ENCODE peak calls at places on chromosomes 13 and 19, in four cellular contexts. D is H7; N is tibial nerve; C is CD4-positive, CD25-positive, alpha-beta regulatory T cell. Q is an unnamed sample. For H3K36me3, the result is how much of the 10 kb centered on the place peaks cover.

GRCh38 chr19:8500158-8500557 is 2.3 kb downstream of the PRAM1 start:
- DNase-seq in D (peak), N (no peak), C (no peak), Q (no peak)

GRCh38 chr19:15684828-15685227 is 11.9 kb downstream of the CYP4F12 start:
- DNase-seq in D (no peak), N (no peak), C (no peak), Q (no peak)

GRCh38 chr13:102978168-102978567 is 88.0 kb downstream of the SLC10A2 start:
- DNase-seq in D (no peak), N (no peak), C (no peak), Q (no peak)

GRCh38 chr19:6392219-6393073 is 518 bp downstream of the GTF2F1 start:
- DNase-seq in D (peak), N (no peak), C (no peak), Q (no peak)

GRCh38 chr19:1551068-1552040 is 16.8 kb downstream of the MEX3D start:
- DNase-seq in D (no peak), N (no peak), C (no peak), Q (no peak)

GRCh38 chr19:7850975-7851622 is 21.1 kb downstream of the EVI5L start:
- DNase-seq in D (peak), N (no peak), C (no peak), Q (no peak)

GRCh38 chr13:108003626-108004025 is 211.7 kb downstream of the LIG4 start:
- DNase-seq in D (no peak), N (no peak), C (no peak), Q (no peak)

GRCh38 chr19:53549354-53549753 is 11.4 kb downstream of the ZNF331 start:
- DNase-seq in D (peak), N (no peak), C (no peak), Q (no peak)

GRCh38 chr13:27917121-27917947 is 2.5 kb upstream of the PDX1 start:
- DNase-seq in D (peak), N (no peak), C (no peak), Q (no peak)

GRCh38 chr13:110400786-110401533 is 93.9 kb downstream of the COL4A2 start:
- DNase-seq in D (no peak), N (no peak), C (no peak), Q (no peak)

GRCh38 chr13:113232208-113233003 is 23.0 kb downstream of the CUL4A start:
- DNase-seq in D (no peak), N (no peak), C (no peak), Q (no peak)

GRCh38 chr13:102128216-102128800 is 273.5 kb downstream of the FGF14 start:
- DNase-seq in D (no peak), N (no peak), C (no peak), Q (no peak)

GRCh38 chr13:92677571-92677970 is 549.0 kb upstream of the GPC6 start:
- DNase-seq in D (no peak), N (no peak), C (no peak), Q (no peak)

GRCh38 chr13:40148103-40148502 is 492.6 kb downstream of the COG6 start:
- DNase-seq in D (no peak), N (no peak), C (no peak), Q (no peak)

GRCh38 chr13:59112375-59112774 is 1051.4 kb downstream of the DIAPH3 start:
- DNase-seq in D (no peak), N (no peak), C (no peak), Q (no peak)

GRCh38 chr13:79662882-79663281 is 181.9 kb downstream of the NDFIP2 start:
- DNase-seq in D (no peak), N (no peak), C (no peak), Q (no peak)

GRCh38 chr13:51803422-51804294 is at the start of gene DHRS12:
- DNase-seq in D (peak), N (peak), C (peak), Q (peak)

GRCh38 chr13:77386880-77387606 is 60.1 kb upstream of the MYCBP2 start:
- DNase-seq in D (no peak), N (peak), C (no peak), Q (no peak)

GRCh38 chr19:11323601-11324078 is 15.8 kb downstream of the RAB3D start:
- DNase-seq in D (no peak), N (no peak), C (no peak), Q (no peak)

GRCh38 chr19:31232220-31232619 is 117.0 kb downstream of the TSHZ3 start:
- DNase-seq in D (peak), N (no peak), C (no peak), Q (no peak)

GRCh38 chr13:25085125-25085742 is 10.7 kb upstream of the PABPC3 start:
- DNase-seq in D (peak), N (no peak), C (no peak), Q (no peak)

GRCh38 chr13:35954207-35954560 is 177.0 kb downstream of the DCLK1 start:
- DNase-seq in D (no peak), N (no peak), C (no peak), Q (no peak)

GRCh38 chr13:94233401-94233800 is 246.1 kb downstream of the DCT start:
- DNase-seq in D (no peak), N (no peak), C (no peak), Q (no peak)

GRCh38 chr19:47492137-47492533 is 8.1 kb upstream of the KPTN start:
- DNase-seq in D (no peak), N (no peak), C (no peak), Q (no peak)
- H3K36me3 ChIP-seq in D (under half), N (under half), C (under half), Q (under half)

GRCh38 chr19:47269596-47269995 is 5.1 kb upstream of the INAFM1 start:
- DNase-seq in D (peak), N (no peak), C (no peak), Q (no peak)

GRCh38 chr19:47267350-47267759 is 7.3 kb upstream of the INAFM1 start:
- DNase-seq in D (peak), N (no peak), C (no peak), Q (no peak)

GRCh38 chr19:47266401-47266885 is 8.2 kb upstream of the INAFM1 start:
- DNase-seq in D (peak), N (no peak), C (no peak), Q (no peak)

GRCh38 chr19:47270408-47270807 is 4.3 kb upstream of the INAFM1 start:
- DNase-seq in D (peak), N (no peak), C (no peak), Q (no peak)

DNA sequence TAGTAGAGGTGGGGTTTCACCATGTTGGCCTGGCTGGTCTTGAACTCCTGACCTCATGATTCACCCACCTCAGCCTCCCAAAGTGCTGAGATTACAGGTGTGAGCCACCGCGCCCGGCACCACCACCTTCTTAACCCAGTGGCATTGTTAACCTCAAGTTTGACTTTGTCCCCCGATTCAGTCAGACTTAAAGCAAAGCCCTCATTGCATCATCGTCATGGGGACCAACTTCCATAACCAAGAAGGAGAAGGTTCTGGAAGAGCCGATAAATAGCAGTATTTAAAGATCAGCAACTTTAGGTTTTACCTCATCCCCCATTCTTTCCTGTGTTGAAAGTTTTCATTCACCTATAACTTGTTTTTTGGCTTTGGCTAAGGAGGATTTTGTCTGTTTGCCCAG is 6.7 kb upstream of the INAFM1 start:
- DNase-seq in D (peak), N (no peak), C (no peak), Q (no peak)
- H3K36me3 ChIP-seq in D (under half), N (under half), C (under half), Q (under half)

GRCh38 chr19:3528539-3529211 is 10.3 kb upstream of the TEKTIP1 start:
- DNase-seq in D (no peak), N (no peak), C (no peak), Q (no peak)
- H3K36me3 ChIP-seq in D (under half), N (under half), C (half or more), Q (half or more)

GRCh38 chr13:41463823-41464602 is 6.7 kb downstream of the RGCC start:
- DNase-seq in D (no peak), N (no peak), C (no peak), Q (no peak)

GRCh38 chr13:41467546-41467945 is 10.2 kb downstream of the RGCC start:
- DNase-seq in D (peak), N (no peak), C (no peak), Q (no peak)

GRCh38 chr13:41468631-41469030 is 11.3 kb downstream of the RGCC start:
- DNase-seq in D (no peak), N (no peak), C (no peak), Q (no peak)

GRCh38 chr13:41465215-41465907 is 8.0 kb downstream of the RGCC start:
- DNase-seq in D (no peak), N (no peak), C (peak), Q (peak)

GRCh38 chr13:41465965-41466364 is 8.6 kb downstream of the RGCC start:
- DNase-seq in D (no peak), N (no peak), C (no peak), Q (no peak)
- H3K36me3 ChIP-seq in D (under half), N (under half), C (half or more), Q (half or more)